ENCODE peak calls at places on chromosomes 2 and 18, in four cellular contexts. One of them, this sample, is unnamed.
A peak's percentile ranks its signal among the peaks of the same experiment; 100 is the strongest.

GRCh38 chr18:30376515-30376914 is 666.0 kb downstream of the DSC3 start:
- DNase-seq in thyroid gland: no peak
- DNase-seq in Peyer's patch: no peak
- DNase-seq in GM12878: no peak
- DNase-seq in this sample: no peak

GRCh38 chr2:25160376-25160775 is 8.0 kb downstream of the POMC start:
- DNase-seq in thyroid gland: no peak
- DNase-seq in Peyer's patch: no peak
- DNase-seq in GM12878: no peak
- DNase-seq in this sample: no peak

GRCh38 chr2:150752229-150752628 is 264.8 kb upstream of the RND3 start:
- DNase-seq in thyroid gland: no peak
- DNase-seq in Peyer's patch: no peak
- DNase-seq in GM12878: no peak
- DNase-seq in this sample: no peak

GRCh38 chr2:174553811-174554493 is 43.7 kb downstream of the WIPF1 start:
- DNase-seq in thyroid gland: no peak
- DNase-seq in Peyer's patch: peak; percentile 74
- DNase-seq in GM12878: no peak
- DNase-seq in this sample: no peak

GRCh38 chr2:151869296-151869695 is 41.1 kb upstream of the ARL5A start:
- DNase-seq in thyroid gland: no peak
- DNase-seq in Peyer's patch: no peak
- DNase-seq in GM12878: no peak
- DNase-seq in this sample: no peak

GRCh38 chr2:65604246-65604645 is 171.8 kb upstream of the SPRED2 start:
- DNase-seq in thyroid gland: no peak
- DNase-seq in Peyer's patch: no peak
- DNase-seq in GM12878: no peak
- DNase-seq in this sample: no peak

GRCh38 chr2:60260646-60261296 is 292.7 kb downstream of the BCL11A start:
- DNase-seq in thyroid gland: peak; percentile 68
- DNase-seq in Peyer's patch: no peak
- DNase-seq in GM12878: no peak
- DNase-seq in this sample: no peak

GRCh38 chr18:78494204-78494603 is 485.4 kb upstream of the SALL3 start:
- DNase-seq in thyroid gland: no peak
- DNase-seq in Peyer's patch: no peak
- DNase-seq in GM12878: no peak
- DNase-seq in this sample: no peak

GRCh38 chr2:16615246-16615645 is 50.4 kb downstream of the CYRIA start:
- DNase-seq in thyroid gland: no peak
- DNase-seq in Peyer's patch: no peak
- DNase-seq in GM12878: no peak
- DNase-seq in this sample: no peak

GRCh38 chr2:85828725-85829124 is 60.1 kb downstream of the ST3GAL5 start:
- DNase-seq in thyroid gland: no peak
- DNase-seq in Peyer's patch: no peak
- DNase-seq in GM12878: no peak
- DNase-seq in this sample: no peak

GRCh38 chr18:44778788-44779187 is 98.1 kb downstream of the SETBP1 start:
- DNase-seq in thyroid gland: no peak
- DNase-seq in Peyer's patch: no peak
- DNase-seq in GM12878: no peak
- DNase-seq in this sample: no peak

GRCh38 chr18:8389391-8390340 is 219.6 kb upstream of the RAB12 start:
- DNase-seq in thyroid gland: peak; percentile 82
- DNase-seq in Peyer's patch: peak; percentile 67
- DNase-seq in GM12878: no peak
- DNase-seq in this sample: no peak

GRCh38 chr2:88350641-88351601 is 101.6 kb downstream of the FOXI3 start:
- DNase-seq in thyroid gland: peak; percentile 6
- DNase-seq in Peyer's patch: peak; percentile 80
- DNase-seq in GM12878: no peak
- DNase-seq in this sample: no peak

GRCh38 chr18:33034941-33035340 is 262.1 kb upstream of the KLHL14 start:
- DNase-seq in thyroid gland: no peak
- DNase-seq in Peyer's patch: no peak
- DNase-seq in GM12878: no peak
- DNase-seq in this sample: no peak

GRCh38 chr2:72602095-72602494 is 223.7 kb downstream of the EXOC6B start:
- DNase-seq in thyroid gland: no peak
- DNase-seq in Peyer's patch: no peak
- DNase-seq in GM12878: no peak
- DNase-seq in this sample: no peak

GRCh38 chr2:223779877-223780276 is 57.5 kb downstream of the AP1S3 start:
- DNase-seq in thyroid gland: no peak
- DNase-seq in Peyer's patch: peak; percentile 62
- DNase-seq in GM12878: no peak
- DNase-seq in this sample: no peak

GRCh38 chr2:159875083-159875482 is 77.1 kb upstream of the CD302 start:
- DNase-seq in thyroid gland: no peak
- DNase-seq in Peyer's patch: no peak
- DNase-seq in GM12878: no peak
- DNase-seq in this sample: no peak

GRCh38 chr2:2291500-2292260 is 39.4 kb downstream of the MYT1L start:
- DNase-seq in thyroid gland: peak; percentile 79
- DNase-seq in Peyer's patch: no peak
- DNase-seq in GM12878: no peak
- DNase-seq in this sample: no peak

GRCh38 chr18:69580107-69580506 is 179.4 kb downstream of the DOK6 start:
- DNase-seq in thyroid gland: no peak
- DNase-seq in Peyer's patch: no peak
- DNase-seq in GM12878: peak; percentile 5
- DNase-seq in this sample: no peak

GRCh38 chr18:49862656-49863385 is 49.5 kb upstream of the ACAA2 start:
- DNase-seq in thyroid gland: no peak
- DNase-seq in Peyer's patch: no peak
- DNase-seq in GM12878: no peak
- DNase-seq in this sample: no peak

GRCh38 chr18:48348739-48349138 is 60.4 kb downstream of the ZBTB7C start:
- DNase-seq in thyroid gland: peak; percentile 91
- DNase-seq in Peyer's patch: peak; percentile 21
- DNase-seq in GM12878: no peak
- DNase-seq in this sample: no peak

GRCh38 chr2:27249891-27250651 is 12.8 kb downstream of the SLC30A3 start:
- DNase-seq in thyroid gland: peak; percentile 61
- DNase-seq in Peyer's patch: peak; percentile 66
- DNase-seq in GM12878: no peak
- DNase-seq in this sample: no peak

GRCh38 chr2:201182650-201183372 is at the start of gene CASP10:
- DNase-seq in thyroid gland: no peak
- DNase-seq in Peyer's patch: no peak
- DNase-seq in GM12878: peak; percentile 77
- DNase-seq in this sample: no peak
- TF ChIP-seq POLR2A in thyroid gland: no peak
- TF ChIP-seq POLR2A in Peyer's patch: peak; percentile 81
- TF ChIP-seq POLR2A in GM12878: no peak
- TF ChIP-seq POLR2A in this sample: no peak

DNA sequence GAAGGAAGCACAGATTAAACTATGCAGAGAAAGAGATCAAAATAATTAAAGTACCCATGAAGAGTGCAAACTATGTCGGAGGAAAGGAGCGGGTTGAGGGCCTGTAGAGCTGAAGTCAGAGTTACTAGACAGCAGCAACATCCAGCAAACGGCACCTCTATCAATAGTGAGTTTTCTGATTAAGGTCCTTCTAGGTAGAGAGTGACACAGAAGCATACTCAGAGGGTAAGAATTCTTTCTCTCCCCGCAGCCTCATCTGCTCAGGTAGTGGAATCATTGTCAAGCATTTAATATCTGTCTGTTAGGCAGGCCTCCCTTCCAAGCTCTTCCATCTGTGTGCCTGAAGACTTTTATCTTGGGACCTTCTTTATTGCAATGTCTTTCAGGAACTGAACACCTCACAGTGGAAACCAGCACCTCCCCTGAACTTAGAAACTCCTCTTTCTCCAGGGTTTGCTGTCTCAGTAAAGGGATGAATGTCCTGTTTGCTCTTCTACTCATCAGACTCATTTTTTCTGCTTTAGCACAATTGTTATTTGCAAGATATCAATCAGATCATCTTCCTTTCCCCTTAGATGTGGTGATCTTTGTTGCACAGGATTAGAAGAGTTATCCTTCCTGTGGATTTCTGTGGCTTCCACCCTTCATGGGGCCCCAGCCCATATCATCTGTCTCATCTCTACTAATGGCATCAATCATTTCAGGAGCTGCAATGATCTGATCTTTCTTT is 28.8 kb downstream of the SP140 start:
- DNase-seq in thyroid gland: no peak
- DNase-seq in Peyer's patch: no peak
- DNase-seq in GM12878: no peak
- DNase-seq in this sample: no peak
- H3K36me3 ChIP-seq in thyroid gland: no peaks in the 10 kb centered on the region
- H3K36me3 ChIP-seq in Peyer's patch: no peaks in the 10 kb centered on the region
- H3K36me3 ChIP-seq in GM12878: peaks cover 6% of the 10 kb centered on the region
- H3K36me3 ChIP-seq in this sample: no peaks in the 10 kb centered on the region

DNA sequence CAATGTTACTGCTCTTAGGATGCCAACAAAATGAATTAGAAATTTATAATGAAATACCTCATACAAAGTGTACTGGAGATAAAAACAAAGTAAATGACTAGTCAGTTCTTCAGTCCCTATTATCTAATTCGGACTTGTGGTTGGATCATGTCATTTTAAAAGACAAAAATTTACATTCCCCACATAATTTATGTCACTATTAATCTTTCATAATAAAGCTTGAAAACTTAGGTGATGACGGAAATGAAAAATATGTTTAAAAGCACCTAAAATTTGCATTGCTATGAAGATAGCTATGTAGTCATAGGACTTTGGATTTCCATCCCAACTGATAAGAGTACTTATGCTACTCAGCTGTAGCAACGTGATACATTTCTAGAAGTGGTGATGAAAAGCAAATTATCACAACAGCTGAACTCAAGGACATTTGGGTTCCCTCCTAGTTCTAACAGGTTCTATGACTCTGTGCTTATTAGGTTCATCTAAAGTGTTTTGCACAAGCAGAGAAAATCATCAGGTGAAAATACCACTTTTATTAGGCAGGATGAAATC is 58.4 kb downstream of the LRPPRC start:
- DNase-seq in thyroid gland: no peak
- DNase-seq in Peyer's patch: no peak
- DNase-seq in GM12878: no peak
- DNase-seq in this sample: no peak
- H3K27ac ChIP-seq in thyroid gland: no peak overlapping the region
- H3K27ac ChIP-seq in Peyer's patch: no peak overlapping the region
- H3K27ac ChIP-seq in GM12878: no peak overlapping the region
- H3K27ac ChIP-seq in this sample: no peak overlapping the region

DNA sequence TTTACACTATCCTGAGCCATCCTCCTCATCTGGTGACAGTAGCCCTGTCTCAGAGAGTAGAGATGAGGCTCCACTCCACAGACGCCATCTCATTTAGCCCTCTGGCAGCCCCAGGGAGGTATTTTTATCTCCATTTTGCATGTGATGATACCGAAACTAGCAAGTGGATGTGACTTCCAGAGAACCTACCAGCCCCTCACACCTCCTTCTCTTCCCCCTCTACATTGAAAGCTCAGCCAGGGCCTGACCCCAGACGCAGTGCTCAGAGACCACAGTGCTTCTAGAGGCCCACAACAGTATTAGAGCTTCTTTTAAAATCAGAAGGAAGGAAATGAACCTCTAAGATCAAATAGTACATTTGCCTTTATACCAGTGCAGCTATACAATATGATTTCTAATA is 8.3 kb downstream of the GYPC start:
- DNase-seq in thyroid gland: no peak
- DNase-seq in Peyer's patch: no peak
- DNase-seq in GM12878: peak; percentile 67
- DNase-seq in this sample: no peak
- TF ChIP-seq POLR2A in thyroid gland: no peak
- TF ChIP-seq POLR2A in Peyer's patch: no peak
- TF ChIP-seq POLR2A in GM12878: no peak
- TF ChIP-seq POLR2A in this sample: no peak

DNA sequence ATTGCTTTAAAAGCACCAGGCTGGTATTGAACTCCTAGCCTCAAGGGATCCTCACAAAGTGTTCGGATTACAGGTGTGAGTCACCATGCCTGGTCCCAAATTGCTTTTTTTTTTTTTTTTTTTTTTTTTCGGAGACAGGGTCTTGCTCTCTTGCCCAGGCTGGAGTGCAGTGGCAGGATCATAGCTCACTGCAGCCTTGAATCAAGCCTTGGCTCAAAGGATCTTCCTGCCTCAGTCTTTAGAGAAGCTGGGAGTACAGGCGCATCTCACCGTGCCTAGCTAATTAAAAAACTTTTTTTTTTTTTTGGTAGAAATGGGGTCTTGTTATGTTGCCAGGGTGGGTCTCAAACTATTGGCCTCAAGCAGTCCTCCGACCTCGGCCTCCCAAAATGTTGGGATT is 12.8 kb downstream of the MTA3 start:
- DNase-seq in thyroid gland: no peak
- DNase-seq in Peyer's patch: no peak
- DNase-seq in GM12878: no peak
- DNase-seq in this sample: no peak
- H3K36me3 ChIP-seq in thyroid gland: peaks cover 6% of the 10 kb centered on the region
- H3K36me3 ChIP-seq in Peyer's patch: no peaks in the 10 kb centered on the region
- H3K36me3 ChIP-seq in GM12878: peaks cover 16% of the 10 kb centered on the region
- H3K36me3 ChIP-seq in this sample: peaks cover 82% of the 10 kb centered on the region

GRCh38 chr18:54218299-54218698 is 6.2 kb downstream of the MBD2 start:
- DNase-seq in thyroid gland: no peak
- DNase-seq in Peyer's patch: no peak
- DNase-seq in GM12878: no peak
- DNase-seq in this sample: no peak

GRCh38 chr18:54220406-54220805 is 4.1 kb downstream of the MBD2 start:
- DNase-seq in thyroid gland: no peak
- DNase-seq in Peyer's patch: no peak
- DNase-seq in GM12878: no peak
- DNase-seq in this sample: no peak

GRCh38 chr18:54223568-54224241 is 764 bp downstream of the MBD2 start:
- DNase-seq in thyroid gland: peak; percentile 72
- DNase-seq in Peyer's patch: peak; percentile 88
- DNase-seq in GM12878: no peak
- DNase-seq in this sample: no peak

GRCh38 chr18:54224379-54225014 is at the start of gene MBD2:
- DNase-seq in thyroid gland: peak; percentile 95
- DNase-seq in Peyer's patch: peak; percentile 97
- DNase-seq in GM12878: peak; percentile 76
- DNase-seq in this sample: peak; percentile 79

GRCh38 chr18:54222922-54223567 is 1.4 kb downstream of the MBD2 start:
- DNase-seq in thyroid gland: peak; percentile 40
- DNase-seq in Peyer's patch: peak; percentile 55
- DNase-seq in GM12878: peak; percentile 78
- DNase-seq in this sample: no peak
- H3K27ac ChIP-seq in thyroid gland: peak overlapping the region; percentile 45
- H3K27ac ChIP-seq in Peyer's patch: peak overlapping the region; percentile 89
- H3K27ac ChIP-seq in GM12878: peak overlapping the region; percentile 88
- H3K27ac ChIP-seq in this sample: peak overlapping the region; percentile 98